ENCODE peak calls at places on chromosomes 6 and 20, in four cellular contexts. O is H7; I is activated naive CD8-positive, alpha-beta T cell treated with anti-CD3 and anti-CD28 coated beads, Interleukin-2, amount 50 U/mL, for 24 hours; T is hypothalamus. Z is an unnamed sample.

GRCh38 chr20:33299111-33299603 is 16.1 kb downstream of the BPIFB1 start:
- DNase-seq in I (peak), T (peak), O (peak), Z (peak)

GRCh38 chr6:167687035-167687720 is 139.5 kb upstream of the AFDN start:
- DNase-seq in O (peak), I (no peak), T (no peak), Z (no peak)

GRCh38 chr6:31663961-31664789 is 622 bp downstream of the GPANK1 start:
- DNase-seq in T (no peak), O (peak), I (no peak), Z (no peak)

GRCh38 chr6:91509039-91509438 is 922.2 kb upstream of the MAP3K7 start:
- DNase-seq in O (no peak), I (no peak), T (no peak), Z (no peak)

GRCh38 chr20:34916774-34917354 is 38.7 kb downstream of the GSS start:
- DNase-seq in O (no peak), T (no peak), I (no peak), Z (no peak)

GRCh38 chr20:62117658-62118057 is 4.6 kb upstream of the LSM14B start:
- DNase-seq in O (no peak), T (no peak), I (peak), Z (no peak)

GRCh38 chr20:1034420-1034799 is 32.3 kb upstream of the RSPO4 start:
- DNase-seq in T (no peak), I (no peak), O (no peak), Z (no peak)

GRCh38 chr6:118739976-118740771 is 88.8 kb upstream of the CEP85L start:
- DNase-seq in T (no peak), O (no peak), I (no peak), Z (no peak)

GRCh38 chr20:58146761-58147160 is 81.7 kb downstream of the ANKRD60 start:
- DNase-seq in O (no peak), T (no peak), I (no peak), Z (no peak)

GRCh38 chr6:105926318-105926717 is 159.8 kb upstream of the PRDM1 start:
- DNase-seq in O (no peak), T (no peak), I (no peak), Z (no peak)

GRCh38 chr6:51753635-51754034 is 333.8 kb downstream of the PKHD1 start:
- DNase-seq in I (no peak), O (peak), T (no peak), Z (no peak)

GRCh38 chr20:53413188-53413631 is 180.4 kb downstream of the ZNF217 start:
- DNase-seq in I (peak), O (peak), T (no peak), Z (peak)

GRCh38 chr6:163054641-163055040 is 326.9 kb downstream of the PACRG start:
- DNase-seq in I (no peak), T (no peak), O (no peak), Z (no peak)

GRCh38 chr20:49276895-49277785 is 717 bp downstream of the ZNFX1 start:
- DNase-seq in T (no peak), O (peak), I (peak), Z (peak)

Z was measured in stimulated activated naive B cell treated with anti-CD40 and anti-IgM and Interleukin-4, amounts not matched to agents 10 μg/mL and 1 μg/mL and 100 μg/mL, for 72 hours.